ENCODE peak calls at places on chromosomes 3 and 15, in six cellular contexts. Z is fibroblast of the aortic adventitia, D is cardiac muscle cell, H is GM13977, J is NB4, Y is A549. I is an unnamed sample.

GRCh38 chr3:8197384-8197783 is 304.2 kb upstream of the LMCD1 start:
- DNase-seq in Z (no peak), D (no peak), H (no peak), J (no peak), Y (no peak), I (no peak)

GRCh38 chr15:31228980-31229826 is 97.4 kb upstream of the KLF13 start:
- DNase-seq in Z (no peak), D (peak), H (peak), J (peak), Y (peak), I (no peak)

GRCh38 chr3:125057186-125057850 is 1.5 kb upstream of the HEG1 start:
- DNase-seq in Z (peak), D (no peak), H (no peak), J (no peak), Y (no peak), I (no peak)

GRCh38 chr3:60743631-60744164 is 507.6 kb downstream of the FHIT start:
- DNase-seq in Z (no peak), D (no peak), H (no peak), J (peak), Y (no peak), I (peak)

GRCh38 chr3:171436380-171436779 is 23.8 kb downstream of the TNIK start:
- DNase-seq in Z (no peak), D (no peak), H (no peak), J (no peak), Y (no peak), I (no peak)

GRCh38 chr15:57281357-57281756 is 94.9 kb upstream of the CGNL1 start:
- DNase-seq in Z (no peak), D (no peak), H (no peak), J (no peak), Y (no peak), I (no peak)

GRCh38 chr3:90092994-90093393 is 985.6 kb downstream of the EPHA3 start:
- DNase-seq in Z (peak), D (peak), H (no peak), J (peak), Y (peak), I (no peak)

GRCh38 chr15:88878720-88879184 is 16.6 kb downstream of the HAPLN3 start:
- DNase-seq in Z (peak), D (peak), H (peak), J (peak), Y (peak), I (peak)

GRCh38 chr3:113545594-113545993 is 13.2 kb downstream of the SIDT1 start:
- DNase-seq in Z (no peak), D (no peak), H (no peak), J (no peak), Y (no peak), I (no peak)

GRCh38 chr15:57461541-57461940 is 85.2 kb downstream of the CGNL1 start:
- DNase-seq in Z (no peak), D (no peak), H (no peak), J (no peak), Y (no peak), I (no peak)

GRCh38 chr3:192843742-192844350 is 73.8 kb downstream of the MB21D2 start:
- DNase-seq in Z (no peak), D (no peak), H (peak), J (no peak), Y (no peak), I (no peak)

GRCh38 chr15:63969652-63970421 is 76.4 kb downstream of the DAPK2 start:
- DNase-seq in Z (no peak), D (no peak), H (no peak), J (no peak), Y (no peak), I (no peak)

GRCh38 chr3:118986734-118987133 is 47.9 kb downstream of the IGSF11 start:
- DNase-seq in Z (no peak), D (no peak), H (no peak), J (no peak), Y (no peak), I (no peak)

GRCh38 chr3:178583963-178584575 is 47.8 kb downstream of the KCNMB2 start:
- DNase-seq in Z (no peak), D (no peak), H (no peak), J (no peak), Y (no peak), I (no peak)

GRCh38 chr15:101038327-101039003 is 119.3 kb downstream of the LRRK1 start:
- DNase-seq in Z (no peak), D (no peak), H (no peak), J (no peak), Y (no peak), I (no peak)

GRCh38 chr3:42665050-42665878 is 11.8 kb downstream of the ZBTB47 start:
- DNase-seq in Z (no peak), D (no peak), H (peak), J (no peak), Y (no peak), I (no peak)

GRCh38 chr15:49383266-49383665 is 39.8 kb upstream of the FGF7 start:
- DNase-seq in Z (peak), D (no peak), H (no peak), J (no peak), Y (peak), I (no peak)

GRCh38 chr3:117735481-117736101 is 1026.0 kb downstream of the TUSC7 start:
- DNase-seq in Z (peak), D (no peak), H (no peak), J (no peak), Y (peak), I (no peak)

GRCh38 chr15:40782609-40783227 is 12.9 kb downstream of the C15orf62 start:
- DNase-seq in Z (no peak), D (peak), H (peak), J (peak), Y (peak), I (peak)

GRCh38 chr3:13575459-13576061 is 26.6 kb downstream of the FBLN2 start:
- DNase-seq in Z (peak), D (peak), H (no peak), J (no peak), Y (no peak), I (no peak)

GRCh38 chr3:113231827-113232253 is 20.5 kb downstream of the BOC start:
- DNase-seq in Z (peak), D (no peak), H (no peak), J (no peak), Y (peak), I (no peak)

GRCh38 chr3:195466251-195466650 is 23.4 kb upstream of the ACAP2 start:
- DNase-seq in Z (no peak), D (no peak), H (no peak), J (no peak), Y (no peak), I (no peak)

GRCh38 chr3:43362183-43362582 is 75.8 kb downstream of the SNRK start:
- DNase-seq in Z (no peak), D (no peak), H (no peak), J (no peak), Y (no peak), I (no peak)

GRCh38 chr3:183411216-183411922 is 17.1 kb downstream of the MCF2L2 start:
- DNase-seq in Z (no peak), D (no peak), H (no peak), J (no peak), Y (no peak), I (no peak)

GRCh38 chr15:31267161-31268107 is 59.2 kb upstream of the KLF13 start:
- DNase-seq in Z (no peak), D (no peak), H (no peak), J (peak), Y (no peak), I (no peak)

GRCh38 chr3:152267319-152267689 is 1.4 kb upstream of the MBNL1 start:
- DNase-seq in Z (peak), D (no peak), H (no peak), J (peak), Y (no peak), I (no peak)

GRCh38 chr3:152264378-152264777 is 4.4 kb upstream of the MBNL1 start:
- DNase-seq in Z (peak), D (no peak), H (no peak), J (peak), Y (no peak), I (no peak)

GRCh38 chr3:152261329-152261728 is 7.4 kb upstream of the MBNL1 start:
- DNase-seq in Z (no peak), D (no peak), H (no peak), J (no peak), Y (no peak), I (no peak)

GRCh38 chr3:152260529-152260928 is 8.2 kb upstream of the MBNL1 start:
- DNase-seq in Z (no peak), D (no peak), H (no peak), J (no peak), Y (no peak), I (no peak)

GRCh38 chr3:152263711-152264110 is 5.0 kb upstream of the MBNL1 start:
- DNase-seq in Z (no peak), D (no peak), H (no peak), J (no peak), Y (no peak), I (no peak)
- TF ChIP-seq CTCF in Z (no peak), D (no peak), H (no peak), J (no peak), Y (no peak), I (no peak)

GRCh38 chr15:43220991-43221403 is at the start of gene EPB42:
- DNase-seq in Z (no peak), D (no peak), H (no peak), J (no peak), Y (no peak), I (no peak)

GRCh38 chr15:43219929-43220886 is 610 bp downstream of the EPB42 start:
- DNase-seq in Z (no peak), D (no peak), H (no peak), J (no peak), Y (no peak), I (no peak)

GRCh38 chr15:43214592-43215295 is 6.1 kb downstream of the EPB42 start:
- DNase-seq in Z (no peak), D (peak), H (no peak), J (no peak), Y (no peak), I (no peak)

GRCh38 chr15:43215961-43216360 is 4.9 kb downstream of the EPB42 start:
- DNase-seq in Z (no peak), D (no peak), H (no peak), J (no peak), Y (peak), I (no peak)

DNA sequence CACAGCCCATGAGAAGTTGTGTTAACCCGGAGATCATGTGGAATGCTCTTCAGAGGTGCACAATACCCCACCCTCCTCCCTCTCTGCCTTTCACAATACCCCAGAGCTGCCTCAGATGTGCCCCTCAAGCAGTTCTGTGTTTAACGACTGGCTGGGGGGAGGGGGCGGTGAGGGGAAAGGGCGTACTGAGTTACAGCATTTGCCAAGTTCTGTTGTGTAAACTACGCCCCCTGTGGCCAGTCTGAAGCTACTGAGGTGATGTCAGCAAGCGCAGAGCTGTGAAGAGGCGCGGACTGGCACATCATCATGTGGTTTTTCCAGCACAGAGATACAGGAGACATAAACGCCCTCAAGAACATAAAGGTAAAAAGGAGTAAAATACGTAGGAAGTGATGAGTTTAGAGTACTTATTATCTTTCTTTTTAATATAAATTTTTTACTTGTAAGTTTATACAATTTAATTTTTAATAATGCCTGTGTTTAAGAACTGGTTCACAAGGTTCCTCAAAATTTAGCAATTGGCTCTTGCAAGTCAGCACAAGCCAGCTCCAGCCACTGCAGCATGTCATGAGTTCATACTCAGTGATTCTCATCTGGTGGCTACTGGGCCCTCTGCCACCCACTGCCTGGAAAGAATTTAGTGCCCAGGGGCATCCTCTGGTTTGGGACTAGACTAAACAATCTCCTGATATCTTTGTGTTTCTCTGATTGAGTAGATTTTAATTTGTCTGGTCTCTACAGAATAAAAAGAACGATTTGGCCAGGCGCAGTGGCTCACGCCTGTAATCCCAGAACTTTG is 1.7 kb downstream of the EPB42 start:
- DNase-seq in Z (peak), D (peak), H (no peak), J (peak), Y (peak), I (peak)
- TF ChIP-seq CTCF in Z (peak), D (peak), H (peak), J (peak), Y (no peak), I (peak)

DNA sequence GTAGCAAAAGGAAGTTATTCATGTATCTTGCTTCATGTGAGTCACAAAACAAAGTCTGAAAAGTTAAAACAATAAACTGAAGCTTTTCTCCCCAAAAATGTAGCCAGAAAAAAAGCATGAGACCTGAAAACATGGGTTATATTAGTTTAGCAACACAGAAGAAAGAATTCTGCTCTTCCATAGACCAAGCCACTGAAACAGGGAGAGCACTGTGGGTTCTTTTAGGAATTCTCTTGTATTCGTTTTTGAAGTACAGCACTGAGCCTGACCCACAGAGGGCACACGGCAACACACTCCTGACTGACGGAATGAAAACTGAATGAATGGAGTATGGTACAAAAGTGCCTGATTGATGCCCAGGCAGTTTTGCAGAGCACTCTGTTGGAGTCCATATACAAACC is 66.6 kb downstream of the TM4SF4 start:
- DNase-seq in Z (peak), D (no peak), H (no peak), J (no peak), Y (peak), I (no peak)
- TF ChIP-seq CTCF in Z (peak), D (peak), H (no peak), J (no peak), Y (peak), I (no peak)

GRCh38 chr15:82999905-83000671 is 11.4 kb downstream of the C15orf40 start:
- DNase-seq in Z (peak), D (peak), H (peak), J (peak), Y (peak), I (no peak)
- TF ChIP-seq CTCF in Z (peak), D (peak), H (peak), J (peak), Y (peak), I (no peak)

DNA sequence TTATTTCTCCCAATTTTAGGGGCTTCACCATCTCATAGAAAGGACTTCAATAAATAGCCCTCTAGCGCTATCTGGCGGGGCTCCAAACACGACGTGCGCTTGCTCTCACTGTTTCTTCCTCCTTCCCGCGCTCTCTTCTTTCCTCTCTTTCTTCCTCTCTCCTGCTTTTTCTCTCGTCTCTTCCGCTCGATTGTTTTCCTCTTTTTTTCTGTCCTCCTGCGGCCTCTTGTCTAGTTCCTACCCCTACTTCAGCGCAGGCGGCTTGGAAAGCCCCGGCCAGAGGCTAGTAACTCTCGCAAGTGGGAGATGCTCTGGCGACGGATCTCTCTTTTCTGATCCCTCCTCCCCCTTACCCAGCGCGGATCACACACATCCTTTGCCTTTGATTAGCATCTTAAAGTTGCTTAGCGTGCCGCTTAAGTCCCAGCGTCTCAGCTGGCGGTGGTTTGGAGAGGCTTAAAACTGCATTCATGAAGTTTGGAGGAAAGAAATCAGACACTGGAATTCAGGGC is 6.2 kb upstream of the MEIS2 start:
- DNase-seq in Z (peak), D (peak), H (peak), J (peak), Y (no peak), I (peak)
- TF ChIP-seq CTCF in Z (no peak), D (peak), H (peak), J (peak), Y (no peak), I (no peak)

GRCh38 chr3:36697397-36698001 is 66.9 kb downstream of the DCLK3 start:
- DNase-seq in Z (no peak), D (peak), H (no peak), J (no peak), Y (peak), I (no peak)
- TF ChIP-seq CTCF in Z (no peak), D (no peak), H (no peak), J (no peak), Y (peak), I (no peak)

DNA sequence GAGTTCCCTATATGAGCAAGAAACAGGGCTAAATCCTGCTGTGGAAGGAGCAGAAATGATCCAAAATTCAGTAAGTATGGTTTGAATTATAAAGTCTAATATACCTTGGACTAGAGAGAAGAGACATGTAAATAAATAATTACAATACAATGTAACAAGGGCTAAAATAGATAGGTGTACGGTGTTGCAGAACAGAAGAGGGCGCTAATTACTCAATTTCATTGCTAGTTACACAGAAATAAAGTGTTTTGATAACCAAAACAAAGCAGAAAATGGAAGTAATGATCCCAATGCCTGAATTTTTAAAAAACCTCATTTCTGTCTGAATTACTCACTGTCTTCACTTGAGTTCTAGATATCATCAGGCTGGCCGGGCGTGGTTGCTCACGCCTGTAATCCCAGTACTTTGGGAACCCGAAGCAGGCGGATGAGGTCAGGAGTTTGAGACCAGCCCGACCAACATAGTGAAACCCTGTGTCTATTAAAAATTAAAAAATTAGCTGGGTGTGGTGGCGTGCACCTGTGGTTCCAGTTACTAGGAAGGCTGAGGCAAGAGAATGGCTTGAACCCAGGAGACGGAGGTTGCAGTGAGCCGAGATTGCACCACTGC is 8.3 kb upstream of the PLCH1 start:
- DNase-seq in Z (peak), D (peak), H (no peak), J (peak), Y (peak), I (no peak)
- TF ChIP-seq CTCF in Z (peak), D (peak), H (peak), J (peak), Y (peak), I (no peak)

I was measured in glutamatergic neuron.